ENCODE peak calls at places on chromosome 3, in eight cellular contexts. W is activated CD8-positive, alpha-beta memory T cell treated with anti-CD3 and anti-CD28 coated beads for 48 hours; T is HCT116; I is kidney tubule cell; E is A549; C is KBM-7; B is AG08396; A is mesothelial cell of epicardium. Q is an unnamed sample.

GRCh38 chr3:193016437-193016887 is 98.8 kb upstream of the MB21D2 start:
- DNase-seq in I (peak), T (no peak), B (no peak), A (no peak), W (no peak), E (no peak), C (peak), Q (peak)

GRCh38 chr3:113043686-113044085 is 52.9 kb downstream of the GTPBP8 start:
- DNase-seq in I (no peak), W (no peak), E (no peak), T (no peak), B (no peak), C (no peak), A (no peak), Q (no peak)

GRCh38 chr3:132350814-132351213 is 33.6 kb downstream of the ACP3 start:
- DNase-seq in T (no peak), I (no peak), E (no peak), W (no peak), C (no peak), B (no peak), A (no peak), Q (no peak)

GRCh38 chr3:56976666-56977560 is 83.6 kb upstream of the SPATA12 start:
- DNase-seq in C (no peak), B (no peak), I (no peak), E (no peak), A (peak), W (no peak), T (no peak), Q (peak)

GRCh38 chr3:165549037-165549436 is 288.2 kb downstream of the BCHE start:
- DNase-seq in W (no peak), A (no peak), E (no peak), T (no peak), I (peak), C (no peak), B (no peak), Q (no peak)

GRCh38 chr3:194203482-194204035 is 67.6 kb downstream of the HES1 start:
- DNase-seq in B (no peak), W (no peak), I (no peak), E (no peak), C (peak), A (no peak), T (no peak), Q (no peak)

GRCh38 chr3:149816986-149817385 is 4.0 kb downstream of the RNF13 start:
- DNase-seq in C (no peak), W (no peak), I (peak), B (peak), T (no peak), E (no peak), A (no peak), Q (peak)

GRCh38 chr3:78809941-78810340 is 957.9 kb downstream of the ROBO1 start:
- DNase-seq in T (no peak), C (no peak), B (no peak), A (no peak), E (no peak), I (no peak), W (no peak), Q (no peak)

GRCh38 chr3:4776980-4777581 is 202.2 kb upstream of the BHLHE40 start:
- DNase-seq in B (no peak), C (no peak), I (peak), A (no peak), E (peak), T (no peak), W (no peak), Q (no peak)

Q was measured in foreskin fibroblast.